ENCODE peak calls at places on chromosomes 6 and 20, in nine cellular contexts. R is CD4-positive, alpha-beta memory T cell; M is upper lobe of right lung; A is renal cortical epithelial cell; N is C1 segment of cervical spinal cord; O is nephron progenitor cell; X is IMR-90; H is kidney tubule cell; J is activated naive CD4-positive, alpha-beta T cell. D is an unnamed sample.

GRCh38 chr6:66423047-66423446 is 716.0 kb upstream of the EYS start:
- DNase-seq in H (no peak), O (no peak), M (no peak), A (no peak), J (no peak), R (no peak), N (no peak), X (no peak), D (no peak)

GRCh38 chr20:2845607-2846006 is 5.1 kb downstream of the VPS16 start:
- DNase-seq in H (no peak), R (no peak), J (no peak), M (no peak), N (no peak), O (no peak), X (no peak), A (no peak), D (no peak)

GRCh38 chr6:134757911-134758361 is 192.0 kb downstream of the ALDH8A1 start:
- DNase-seq in M (no peak), N (no peak), R (no peak), H (peak; percentile 87), A (peak; percentile 93), J (no peak), X (no peak), O (no peak), D (peak; percentile 6)

GRCh38 chr20:32153156-32153665 is 43.7 kb downstream of the TM9SF4 start:
- DNase-seq in X (no peak), R (no peak), M (peak; percentile 15), O (no peak), N (no peak), H (peak; percentile 22), A (no peak), J (no peak), D (no peak)

GRCh38 chr6:17042422-17043147 is 59.3 kb upstream of the STMND1 start:
- DNase-seq in N (peak; percentile 32), R (no peak), A (peak; percentile 51), O (peak; percentile 12), H (peak; percentile 79), X (peak; percentile 68), M (no peak), J (no peak), D (peak; percentile 92)

GRCh38 chr6:3347237-3347636 is 88.5 kb downstream of the PSMG4 start:
- DNase-seq in O (no peak), A (peak; percentile 12), R (no peak), M (no peak), X (no peak), J (no peak), N (no peak), H (no peak), D (no peak)

GRCh38 chr20:19888269-19888669 is 128.9 kb upstream of the NAA20 start:
- DNase-seq in A (peak; percentile 91), M (no peak), R (no peak), N (peak; percentile 56), H (peak; percentile 83), J (no peak), O (peak; percentile 8), X (no peak), D (no peak)

GRCh38 chr6:26355366-26355765 is 9.6 kb upstream of the BTN3A2 start:
- DNase-seq in X (no peak), A (peak; percentile 30), H (no peak), J (no peak), R (no peak), M (no peak), N (no peak), O (no peak), D (no peak)

GRCh38 chr6:71512256-71512655 is 223.6 kb downstream of the OGFRL1 start:
- DNase-seq in A (no peak), J (no peak), O (no peak), H (no peak), R (no peak), X (no peak), M (no peak), N (no peak), D (no peak)

GRCh38 chr6:74280130-74280692 is 584.2 kb downstream of the CD109 start:
- DNase-seq in H (no peak), M (no peak), X (no peak), J (no peak), N (no peak), R (no peak), A (no peak), O (no peak), D (no peak)

GRCh38 chr6:167795321-167795811 is 31.3 kb upstream of the AFDN start:
- DNase-seq in M (no peak), A (no peak), R (no peak), N (no peak), O (no peak), X (no peak), J (no peak), H (no peak), D (no peak)

GRCh38 chr6:78615430-78615904 is 251.9 kb upstream of the IRAK1BP1 start:
- DNase-seq in M (no peak), R (no peak), J (no peak), A (peak; percentile 25), X (no peak), H (peak; percentile 34), N (no peak), O (no peak), D (no peak)

GRCh38 chr6:38065734-38066133 is 246.2 kb downstream of the ZFAND3 start:
- DNase-seq in N (no peak), R (no peak), H (no peak), M (no peak), O (no peak), X (no peak), J (no peak), A (no peak), D (no peak)

GRCh38 chr20:32678948-32679347 is 5.2 kb upstream of the C20orf203 start:
- DNase-seq in O (no peak), J (no peak), H (no peak), A (no peak), X (peak; percentile 17), R (no peak), M (no peak), N (peak; percentile 36), D (peak; percentile 57)

GRCh38 chr6:117195728-117196127 is 69.6 kb upstream of the VGLL2 start:
- DNase-seq in N (no peak), M (no peak), J (no peak), A (peak; percentile 19), H (peak; percentile 38), R (no peak), X (no peak), O (no peak), D (no peak)

GRCh38 chr6:46642928-46643751 is 9.5 kb downstream of the CYP39A1 start:
- DNase-seq in A (peak; percentile 83), R (no peak), M (no peak), H (peak; percentile 69), N (no peak), X (no peak), J (no peak), O (no peak), D (no peak)

GRCh38 chr6:67300430-67301040 is 1334.5 kb upstream of the ADGRB3 start:
- DNase-seq in M (no peak), J (no peak), R (no peak), H (no peak), N (no peak), X (no peak), A (no peak), O (no peak), D (no peak)

GRCh38 chr20:56630506-56631317 is 1.6 kb downstream of the TFAP2C start:
- DNase-seq in O (peak; percentile 66), A (no peak), R (no peak), N (no peak), M (no peak), X (no peak), J (no peak), H (no peak), D (peak; percentile 53)

GRCh38 chr6:130426078-130426726 is 60.4 kb downstream of the TMEM200A start:
- DNase-seq in M (no peak), N (no peak), X (peak; percentile 67), J (no peak), R (no peak), H (no peak), O (no peak), A (peak; percentile 4), D (no peak)

GRCh38 chr20:25584905-25585704 is at the start of gene NINL:
- DNase-seq in N (peak; percentile 23), H (peak; percentile 73), R (peak; percentile 26), M (peak; percentile 88), A (no peak), O (peak; percentile 91), J (no peak), X (peak; percentile 48), D (peak; percentile 80)

GRCh38 chr20:20827992-20828597 is 115.7 kb upstream of the RALGAPA2 start:
- DNase-seq in J (no peak), X (no peak), H (no peak), O (no peak), M (no peak), R (no peak), A (no peak), N (no peak), D (no peak)

GRCh38 chr6:35489995-35490791 is 6.7 kb downstream of the TEAD3 start:
- DNase-seq in A (no peak), H (no peak), O (peak; percentile 80), R (no peak), X (peak; percentile 81), J (no peak), N (peak; percentile 35), M (peak; percentile 77), D (peak; percentile 42)